ENCODE peak calls at places on chromosome 13, in four cellular contexts. V is Peyer's patch, P is ovary, X is fibroblast of lung. D is an unnamed sample.
A peak's percentile ranks its signal among the peaks of the same experiment; 100 is the strongest.

GRCh38 chr13:103859952-103860351 is 793.7 kb upstream of the SLC10A2 start:
- DNase-seq in V (no peak), X (no peak), P (no peak), D (no peak)

GRCh38 chr13:93951153-93951552 is 528.3 kb downstream of the DCT start:
- DNase-seq in X (no peak), V (no peak), P (no peak), D (no peak)

GRCh38 chr13:21967871-21968270 is 297.0 kb downstream of the FGF9 start:
- DNase-seq in X (no peak), V (no peak), P (no peak), D (no peak)

GRCh38 chr13:101552286-101552685 is 99.8 kb downstream of the ITGBL1 start:
- DNase-seq in V (no peak), X (no peak), P (no peak), D (no peak)

GRCh38 chr13:99307648-99308339 is 595 bp upstream of the GPR183 start:
- DNase-seq in V (peak; percentile 74), X (peak; percentile 90), P (no peak), D (peak; percentile 86)

GRCh38 chr13:112664501-112665203 is 25.2 kb upstream of the ATP11A start:
- DNase-seq in V (no peak), X (no peak), P (no peak), D (no peak)

GRCh38 chr13:24834902-24835510 is 71.0 kb downstream of the RNF17 start:
- DNase-seq in V (no peak), P (no peak), X (no peak), D (no peak)

GRCh38 chr13:40187836-40188591 is 478.4 kb downstream of the FOXO1 start:
- DNase-seq in X (peak; percentile 12), V (peak; percentile 67), P (no peak), D (peak; percentile 72)

GRCh38 chr13:74662895-74663294 is 528.7 kb upstream of the KLF12 start:
- DNase-seq in V (no peak), P (no peak), X (no peak), D (no peak)

GRCh38 chr13:24107955-24108614 is 52.4 kb upstream of the SPATA13 start:
- DNase-seq in V (no peak), P (no peak), X (peak; percentile 71), D (no peak)

GRCh38 chr13:30159446-30159839 is 147.9 kb downstream of the KATNAL1 start:
- DNase-seq in X (peak; percentile 91), V (no peak), P (no peak), D (peak; percentile 81)

GRCh38 chr13:99390601-99391000 is 83.4 kb upstream of the GPR183 start:
- DNase-seq in P (no peak), X (no peak), V (no peak), D (no peak)

GRCh38 chr13:21420706-21421105 is 38.4 kb downstream of the ZDHHC20 start:
- DNase-seq in P (no peak), X (peak; percentile 47), V (no peak), D (no peak)

GRCh38 chr13:112672651-112673284 is 17.1 kb upstream of the ATP11A start:
- DNase-seq in P (no peak), V (no peak), X (no peak), D (no peak)

GRCh38 chr13:102369303-102369702 is 32.5 kb downstream of the FGF14 start:
- DNase-seq in V (no peak), X (no peak), P (no peak), D (no peak)

GRCh38 chr13:99941086-99941485 is 30.5 kb downstream of the ZIC5 start:
- DNase-seq in P (no peak), V (no peak), X (no peak), D (no peak)

GRCh38 chr13:74067818-74068217 is 66.4 kb downstream of the KLF12 start:
- DNase-seq in X (peak; percentile 66), P (no peak), V (no peak), D (no peak)

GRCh38 chr13:74647991-74648390 is 513.8 kb upstream of the KLF12 start:
- DNase-seq in P (no peak), V (no peak), X (no peak), D (no peak)

GRCh38 chr13:97259787-97260641 is 37.9 kb downstream of the MBNL2 start:
- DNase-seq in P (no peak), X (peak; percentile 84), V (peak; percentile 66), D (no peak)

GRCh38 chr13:51832471-51833152 is 12.4 kb downstream of the TMEM272 start:
- DNase-seq in X (peak; percentile 8), V (peak; percentile 69), P (no peak), D (peak; percentile 73)

GRCh38 chr13:49347650-49348385 is 96.0 kb downstream of the CAB39L start:
- DNase-seq in X (no peak), P (no peak), V (no peak), D (no peak)

GRCh38 chr13:102726430-102726829 is 31.6 kb upstream of the METTL21C start:
- DNase-seq in X (no peak), V (no peak), P (no peak), D (peak; percentile 10)

GRCh38 chr13:95411641-95412040 is 110.4 kb upstream of the ABCC4 start:
- DNase-seq in X (peak; percentile 42), V (no peak), P (no peak), D (no peak)

GRCh38 chr13:20565120-20565736 is 1.7 kb upstream of the IFT88 start:
- DNase-seq in V (no peak), P (no peak), X (no peak), D (no peak)

GRCh38 chr13:33026489-33027152 is 10.4 kb downstream of the KL start:
- DNase-seq in P (no peak), V (no peak), X (no peak), D (no peak)
- TF ChIP-seq CTCF in P (no peak), V (no peak), X (no peak), D (no peak)

GRCh38 chr13:76683168-76683567 is 203.0 kb downstream of the KCTD12 start:
- DNase-seq in P (no peak), X (no peak), V (no peak), D (no peak)
- TF ChIP-seq CTCF in P (no peak), X (no peak), V (no peak), D (no peak)

DNA sequence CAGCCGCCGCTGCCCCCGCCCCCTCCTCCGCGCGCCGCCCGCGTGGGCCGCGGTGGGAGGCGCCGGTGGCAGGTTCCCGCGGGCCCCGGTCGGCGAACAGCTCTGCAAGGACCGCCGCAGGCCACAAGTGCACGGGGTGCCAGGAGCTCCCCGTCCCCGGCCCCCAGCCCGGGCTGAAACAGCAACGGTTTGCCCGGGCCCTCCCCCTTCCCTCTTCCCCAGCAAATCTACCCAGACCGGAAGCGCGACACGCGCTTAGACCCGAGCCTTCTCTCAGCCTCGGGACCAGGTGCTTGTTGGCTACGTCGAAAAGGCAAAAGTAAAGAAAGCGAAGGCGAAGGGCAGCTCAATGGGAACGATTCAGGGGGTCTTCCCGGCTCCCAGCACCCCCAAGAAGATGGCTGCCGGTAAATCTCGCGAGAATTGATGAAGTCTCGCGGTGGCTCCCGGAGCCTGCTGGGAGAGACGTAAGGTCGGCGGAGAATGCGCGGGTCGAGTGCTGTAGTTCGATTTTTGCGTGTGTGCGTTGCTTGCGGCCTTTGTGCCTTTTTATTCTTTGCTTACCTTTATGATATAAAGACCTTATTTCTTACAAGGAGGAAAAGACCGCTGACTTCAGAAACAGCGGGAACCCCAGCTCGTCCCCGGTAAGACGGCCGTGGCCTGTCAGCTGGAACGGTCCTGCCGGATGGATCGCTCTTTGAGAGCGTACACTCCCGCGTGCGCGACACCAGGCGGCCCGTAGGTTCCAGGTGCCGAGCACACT is at the start of gene RBM26:
- DNase-seq in P (peak; percentile 94), V (peak; percentile 97), X (peak; percentile 90), D (peak; percentile 96)
- TF ChIP-seq CTCF in P (no peak), V (peak; percentile 40), X (peak; percentile 25), D (no peak)

DNA sequence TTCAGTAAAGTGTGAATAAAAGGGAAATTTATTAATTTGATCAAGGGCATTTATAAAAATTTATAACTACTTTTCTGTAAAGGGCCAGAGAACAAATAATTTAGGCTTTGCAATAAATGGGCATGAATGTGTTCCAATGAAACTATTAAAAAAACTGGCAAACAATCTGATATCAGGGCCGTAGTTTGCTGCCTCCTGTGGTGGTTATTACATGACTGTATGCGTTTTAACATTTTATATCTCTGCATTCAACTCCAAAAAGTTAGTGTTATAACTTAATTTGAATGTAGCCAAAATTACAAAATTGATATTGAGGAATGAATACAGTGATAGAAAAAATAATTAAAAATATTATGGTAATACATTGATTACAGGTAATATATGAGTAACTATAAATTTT is 80.5 kb upstream of the POSTN start:
- DNase-seq in P (no peak), X (no peak), V (no peak), D (no peak)
- TF ChIP-seq CTCF in P (no peak), X (peak; percentile 35), V (no peak), D (no peak)

DNA sequence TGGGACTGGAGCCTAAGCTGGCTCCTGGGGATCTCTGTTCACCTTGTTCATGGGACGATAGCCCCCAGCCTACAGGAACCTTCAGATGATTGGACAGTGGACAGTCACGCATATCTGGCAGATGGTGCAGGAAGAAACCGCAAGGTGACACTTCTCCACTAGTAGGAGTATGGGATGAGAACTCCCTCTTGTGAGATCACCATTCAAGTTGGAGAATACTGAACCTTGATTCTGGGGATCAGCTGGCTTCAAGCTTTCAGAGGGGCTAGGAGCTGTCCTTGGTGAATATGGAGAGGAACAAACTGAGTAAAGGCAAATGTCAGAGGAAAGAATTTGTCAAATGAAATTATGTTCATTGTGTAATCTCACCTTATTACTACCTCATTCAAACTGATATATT is 204.5 kb downstream of the PDS5B start:
- DNase-seq in P (no peak), X (no peak), V (no peak), D (no peak)
- TF ChIP-seq CTCF in P (no peak), X (no peak), V (no peak), D (no peak)

GRCh38 chr13:113945857-113946408 is 27.9 kb downstream of the C13orf46 start:
- DNase-seq in P (peak; percentile 10), X (no peak), V (no peak), D (no peak)

GRCh38 chr13:113948034-113948742 is 25.7 kb downstream of the C13orf46 start:
- DNase-seq in X (no peak), P (no peak), V (no peak), D (no peak)

GRCh38 chr13:113949546-113949945 is 24.3 kb downstream of the C13orf46 start:
- DNase-seq in X (no peak), V (no peak), P (no peak), D (no peak)

GRCh38 chr13:113946409-113947181 is 27.3 kb downstream of the C13orf46 start:
- DNase-seq in V (no peak), P (no peak), X (no peak), D (no peak)

DNA sequence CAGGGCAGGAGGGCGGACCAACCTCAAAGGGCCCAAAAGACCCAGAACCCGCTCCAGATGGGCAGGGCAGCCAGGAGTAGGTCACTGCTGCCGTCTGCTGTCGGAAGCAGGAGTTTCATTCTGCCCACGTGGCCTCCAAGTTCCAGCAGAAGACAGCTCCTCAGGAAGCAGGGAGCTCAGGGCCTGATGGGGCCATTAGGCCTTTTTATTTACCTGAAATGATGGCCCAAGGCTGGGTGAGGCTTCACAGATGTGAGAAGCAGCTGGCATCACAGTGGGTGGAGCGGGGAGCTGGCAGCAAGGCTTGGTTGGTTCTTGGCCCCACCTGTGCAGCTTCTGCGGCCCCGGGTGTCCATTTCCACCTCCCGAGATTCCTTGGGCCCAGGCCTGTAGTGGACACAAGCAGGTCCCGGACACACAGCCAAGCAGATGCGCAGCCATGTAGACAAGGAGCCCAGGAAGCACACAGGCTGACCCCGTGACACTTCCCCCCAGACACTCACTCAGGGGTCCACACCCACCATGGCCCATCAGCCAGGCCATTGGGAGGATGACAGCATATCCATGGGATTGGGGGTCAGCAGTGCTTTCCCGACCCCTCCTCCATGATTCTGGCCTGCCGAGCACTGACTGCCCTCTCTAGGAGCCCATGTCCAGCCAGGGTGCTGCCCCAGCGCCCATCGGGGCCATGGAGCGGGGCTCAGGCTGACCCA is 26.4 kb downstream of the C13orf46 start:
- DNase-seq in V (peak; percentile 72), X (no peak), P (peak; percentile 79), D (no peak)
- TF ChIP-seq CTCF in V (peak; percentile 78), X (peak; percentile 73), P (peak; percentile 75), D (no peak)